ENCODE peak calls at places on chromosomes 2 and 18, in four cellular contexts. H is psoas muscle, V is adrenal gland, G is kidney. E is an unnamed sample.

GRCh38 chr2:25322313-25322712 is 19.4 kb downstream of the DNMT3A start:
- DNase-seq in H (peak; percentile 29), V (no peak), G (no peak), E (no peak)

GRCh38 chr2:227238242-227239237 is 74.1 kb downstream of the COL4A3 start:
- DNase-seq in H (peak; percentile 69), V (peak; percentile 92), G (no peak), E (peak; percentile 71)

GRCh38 chr2:37371979-37372378 is 27.5 kb downstream of the QPCT start:
- DNase-seq in H (no peak), V (no peak), G (no peak), E (no peak)

GRCh38 chr2:138493334-138493733 is 8.2 kb upstream of the SPOPL start:
- DNase-seq in H (no peak), V (no peak), G (no peak), E (no peak)

GRCh38 chr2:203960791-203961190 is 24.2 kb downstream of the ICOS start:
- DNase-seq in H (no peak), V (no peak), G (no peak), E (no peak)

GRCh38 chr18:23220355-23220754 is 85.1 kb downstream of the CABLES1 start:
- DNase-seq in H (no peak), V (no peak), G (peak; percentile 51), E (no peak)

GRCh38 chr2:1224901-1225300 is 188.4 kb upstream of the TPO start:
- DNase-seq in H (no peak), V (no peak), G (no peak), E (no peak)

GRCh38 chr2:12649602-12650400 is 66.9 kb upstream of the TRIB2 start:
- DNase-seq in H (no peak), V (no peak), G (no peak), E (no peak)

GRCh38 chr2:16588565-16588964 is 77.1 kb downstream of the CYRIA start:
- DNase-seq in H (no peak), V (no peak), G (no peak), E (no peak)

GRCh38 chr2:6942848-6943247 is 25.6 kb downstream of the RNF144A start:
- DNase-seq in H (no peak), V (peak; percentile 27), G (no peak), E (no peak)

GRCh38 chr2:160735696-160736095 is 242.1 kb upstream of the RBMS1 start:
- DNase-seq in H (no peak), V (no peak), G (no peak), E (no peak)

GRCh38 chr18:35694803-35695202 is 113.3 kb downstream of the GALNT1 start:
- DNase-seq in H (no peak), V (no peak), G (no peak), E (no peak)

GRCh38 chr2:9565436-9566153 is 10.0 kb upstream of the ADAM17 start:
- DNase-seq in H (peak; percentile 84), V (peak; percentile 92), G (peak; percentile 79), E (peak; percentile 74)

GRCh38 chr18:44579028-44579692 is 101.5 kb upstream of the SETBP1 start:
- DNase-seq in H (no peak), V (no peak), G (no peak), E (no peak)

GRCh38 chr18:57029761-57030160 is 117.1 kb upstream of the BOD1L2 start:
- DNase-seq in H (no peak), V (no peak), G (no peak), E (no peak)
- TF ChIP-seq CTCF in H (no peak), V (no peak), G (no peak), E (no peak)

DNA sequence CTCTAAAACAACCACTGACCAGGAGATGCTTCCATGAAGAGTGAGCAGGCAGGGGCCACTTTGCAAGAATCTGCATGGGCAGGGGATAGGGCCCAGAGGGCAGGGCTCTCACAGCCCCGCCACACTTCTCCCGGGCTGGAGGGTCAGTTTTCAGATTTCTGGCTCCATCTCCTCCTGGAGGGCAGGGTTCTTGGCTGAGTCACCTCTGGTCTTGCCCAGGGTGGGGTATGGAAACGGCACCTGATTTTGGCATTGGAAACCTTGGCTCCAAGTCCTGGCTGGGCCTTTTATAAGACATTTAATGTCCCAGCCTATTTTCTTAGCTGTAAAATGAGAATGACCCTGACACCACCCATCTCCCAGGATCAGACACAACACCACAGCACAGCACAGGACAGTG is 27.6 kb upstream of the ASPRV1 start:
- DNase-seq in H (no peak), V (no peak), G (no peak), E (peak; percentile 25)
- H3K27ac ChIP-seq in H (no peak overlapping the region), V (no peak overlapping the region), G (no peak overlapping the region), E (peak overlapping the region; percentile 64)

DNA sequence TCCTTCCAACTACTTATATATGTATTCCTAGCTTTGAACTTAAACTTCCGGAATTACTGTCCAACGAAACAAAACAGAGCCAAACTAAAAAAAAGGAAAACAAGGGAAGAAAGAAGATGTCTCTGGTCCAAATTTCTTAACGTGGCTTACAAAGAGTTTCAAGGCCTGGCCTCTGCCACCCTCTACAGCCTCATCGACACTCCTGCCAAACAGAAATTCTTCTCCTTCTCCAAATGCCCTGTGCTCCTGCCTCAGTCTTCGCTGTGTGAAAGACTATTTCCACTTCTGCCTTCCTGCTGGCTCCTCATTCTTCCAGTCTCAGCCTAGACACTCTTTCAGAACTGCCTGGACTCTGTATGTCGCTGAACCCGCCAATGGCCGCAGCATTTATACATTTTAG is 249.2 kb downstream of the TXNL1 start:
- DNase-seq in H (no peak), V (no peak), G (no peak), E (no peak)
- TF ChIP-seq CTCF in H (no peak), V (no peak), G (no peak), E (no peak)

DNA sequence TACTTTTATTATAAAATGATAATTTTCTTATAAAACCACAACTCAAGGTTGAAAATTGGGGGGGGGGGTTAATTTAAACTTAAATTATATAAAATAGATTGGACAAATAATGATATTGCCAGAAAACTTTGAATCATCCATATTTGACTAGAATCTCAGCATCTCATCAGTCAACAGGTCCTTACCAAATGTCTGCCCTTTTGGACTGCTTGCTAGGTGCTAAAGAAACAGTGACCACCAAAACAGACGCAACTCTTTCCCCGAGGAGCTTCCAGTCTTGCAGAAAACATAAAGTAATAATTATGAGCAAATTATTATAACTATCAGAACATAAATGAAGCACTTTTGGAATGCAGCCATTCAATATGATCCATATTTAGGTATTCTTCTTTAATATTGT is 8.6 kb upstream of the COL3A1 start:
- DNase-seq in H (no peak), V (no peak), G (no peak), E (no peak)
- H3K27ac ChIP-seq in H (peak overlapping the region; percentile 10), V (no peak overlapping the region), G (no peak overlapping the region), E (peak overlapping the region; percentile 47)

DNA sequence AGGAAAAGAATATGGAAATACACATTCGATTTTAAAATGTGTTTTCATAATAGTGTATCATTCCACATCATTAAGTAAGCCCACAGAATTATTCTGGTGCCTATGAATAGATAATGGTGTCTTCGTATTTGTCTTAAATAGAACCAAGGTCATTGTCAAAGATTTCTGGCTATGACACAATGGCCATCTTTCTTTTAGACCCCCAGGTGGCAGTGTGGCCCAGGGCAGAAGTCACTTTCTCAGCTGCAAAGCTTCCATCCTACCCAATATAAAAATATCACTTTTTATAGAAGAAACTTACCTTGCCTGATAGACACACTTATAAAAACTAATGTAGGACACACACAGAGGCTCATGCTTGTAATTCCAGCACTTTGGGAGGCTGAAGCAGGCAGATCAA is 57.5 kb downstream of the ZRANB3 start:
- DNase-seq in H (no peak), V (no peak), G (no peak), E (no peak)
- TF ChIP-seq CTCF in H (peak; percentile 62), V (peak; percentile 14), G (peak; percentile 26), E (no peak)

GRCh38 chr2:241356871-241357260 is 781 bp downstream of the FARP2 start:
- DNase-seq in H (no peak), V (no peak), G (no peak), E (no peak)

GRCh38 chr2:241359481-241360045 is 3.5 kb downstream of the FARP2 start:
- DNase-seq in H (no peak), V (no peak), G (no peak), E (peak; percentile 46)

GRCh38 chr2:241355983-241356870 is at the start of gene FARP2:
- DNase-seq in H (peak; percentile 100), V (peak; percentile 100), G (peak; percentile 100), E (peak; percentile 100)

GRCh38 chr2:241357531-241357930 is 1.4 kb downstream of the FARP2 start:
- DNase-seq in H (no peak), V (no peak), G (no peak), E (no peak)

GRCh38 chr2:241358470-241358869 is 2.4 kb downstream of the FARP2 start:
- DNase-seq in H (no peak), V (no peak), G (no peak), E (peak; percentile 33)
- H3K27ac ChIP-seq in H (no peak overlapping the region), V (peak overlapping the region; percentile 32), G (no peak overlapping the region), E (peak overlapping the region; percentile 96)